ENCODE peak calls at places on chromosomes 5 and 9, in ten cellular contexts. Z is CD8-positive, alpha-beta memory T cell; P is testis; V is cardiac muscle cell; C is fibroblast of lung; G is tibial artery; U is right lobe of liver; S is psoas muscle; H is aorta; D is transverse colon. N is an unnamed sample.
A peak's percentile ranks its signal among the peaks of the same experiment; 100 is the strongest.

GRCh38 chr9:93058357-93059096 is at the start of gene SUSD3:
- DNase-seq in V (peak; percentile 73), P (peak; percentile 93), H (peak; percentile 80), S (peak; percentile 51), C (peak; percentile 38), D (peak; percentile 76), U (peak; percentile 90), G (peak; percentile 81), Z (peak; percentile 78), N (peak; percentile 73)

GRCh38 chr5:94440015-94440414 is 178.4 kb downstream of the KIAA0825 start:
- DNase-seq in V (no peak), U (no peak), H (no peak), G (no peak), D (no peak), S (no peak), P (no peak), C (peak; percentile 39), Z (no peak), N (no peak)

GRCh38 chr5:14870347-14871083 is 1.1 kb downstream of the ANKH start:
- DNase-seq in G (peak; percentile 67), P (no peak), V (no peak), Z (peak; percentile 79), U (peak; percentile 58), D (peak; percentile 69), H (peak; percentile 63), C (no peak), S (peak; percentile 20), N (peak; percentile 12)

GRCh38 chr5:25006734-25007133 is 362.0 kb upstream of the CDH10 start:
- DNase-seq in Z (no peak), G (no peak), C (peak; percentile 3), D (no peak), S (no peak), U (no peak), H (no peak), V (peak; percentile 52), P (no peak), N (peak; percentile 3)

GRCh38 chr5:6774673-6775327 is 61.6 kb downstream of the TENT4A start:
- DNase-seq in D (no peak), U (no peak), H (no peak), G (no peak), S (no peak), Z (no peak), C (no peak), V (no peak), P (no peak), N (no peak)

GRCh38 chr5:103362211-103362610 is 103.6 kb downstream of the MACIR start:
- DNase-seq in S (no peak), Z (no peak), G (no peak), V (no peak), C (peak; percentile 69), D (no peak), H (no peak), P (no peak), U (no peak), N (no peak)

GRCh38 chr9:76585487-76586459 is 126.8 kb downstream of the GCNT1 start:
- DNase-seq in U (no peak), H (no peak), Z (no peak), C (no peak), S (no peak), P (no peak), G (no peak), V (no peak), D (no peak), N (peak; percentile 36)

GRCh38 chr5:149227168-149227826 is 44.4 kb upstream of the AFAP1L1 start:
- DNase-seq in P (no peak), V (no peak), H (no peak), U (no peak), C (no peak), Z (no peak), D (no peak), S (no peak), G (no peak), N (no peak)

GRCh38 chr5:176889321-176890280 is 9.5 kb downstream of the HK3 start:
- DNase-seq in S (no peak), H (no peak), G (no peak), U (peak; percentile 39), D (peak; percentile 4), P (no peak), C (no peak), V (no peak), Z (no peak), N (no peak)

GRCh38 chr9:133340256-133340655 is 4.3 kb upstream of the SURF6 start:
- DNase-seq in Z (no peak), H (no peak), S (no peak), U (no peak), C (no peak), P (no peak), D (no peak), V (no peak), G (no peak), N (no peak)

DNA sequence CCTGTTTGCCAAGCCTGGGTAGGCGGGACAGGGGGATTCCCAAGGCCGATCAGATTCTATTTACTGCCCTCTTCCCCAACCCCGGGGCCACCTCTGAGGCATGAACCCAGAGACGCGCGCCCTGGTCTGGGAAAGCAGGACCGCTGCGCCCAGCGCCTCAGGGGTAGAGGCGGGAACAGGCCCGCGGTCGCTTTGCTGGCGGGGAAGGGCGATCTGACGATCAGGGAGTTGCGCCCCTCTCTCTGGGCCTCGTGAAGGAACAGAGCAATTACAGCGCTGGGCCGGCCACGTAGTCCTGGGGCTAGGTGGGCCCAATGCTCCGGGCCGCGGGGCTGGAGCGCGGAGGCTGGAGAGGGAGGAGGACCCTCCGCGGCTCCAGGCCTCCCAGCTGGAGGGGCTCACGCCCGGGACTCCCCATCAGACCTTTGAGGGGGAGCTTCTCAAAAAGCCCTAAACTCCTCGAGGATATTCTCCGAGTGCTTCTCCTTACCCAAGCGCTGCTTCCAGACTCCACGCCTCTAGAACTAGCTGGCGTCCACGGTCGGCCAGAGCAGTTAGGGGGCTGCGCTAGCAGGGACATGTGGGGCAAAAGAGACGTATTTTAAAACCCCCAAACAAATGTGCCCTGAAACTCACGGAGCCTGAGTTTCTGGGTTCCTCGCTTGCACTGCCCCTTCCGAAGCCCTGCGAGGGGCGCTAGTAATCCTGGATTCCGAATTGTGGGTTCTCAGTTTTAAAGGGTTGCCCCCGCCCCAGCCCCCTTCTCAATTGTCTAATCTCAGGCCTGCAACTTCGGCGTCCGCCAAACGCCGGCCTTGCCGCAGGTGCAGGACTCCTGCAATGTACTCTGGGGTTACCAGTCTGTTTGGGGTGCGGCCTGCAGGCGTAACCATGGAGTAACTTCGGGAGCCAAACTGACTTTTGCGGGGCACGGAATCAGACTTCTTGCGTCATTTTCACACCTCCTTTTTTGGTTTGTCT is 57.6 kb downstream of the TMEM174 start:
- DNase-seq in P (no peak), D (no peak), V (peak; percentile 17), Z (no peak), S (no peak), G (no peak), C (no peak), U (no peak), H (no peak), N (no peak)
- H3K27me3 ChIP-seq in P (no peaks in the 10 kb centered on the region), D (peaks cover 99% of the 10 kb centered on the region), V (peaks cover 100% of the 10 kb centered on the region), Z (peaks cover 52% of the 10 kb centered on the region), S (peaks cover 9% of the 10 kb centered on the region), G (peaks cover 64% of the 10 kb centered on the region), C (no peaks in the 10 kb centered on the region), U (no peaks in the 10 kb centered on the region), H (no peaks in the 10 kb centered on the region), N (no peaks in the 10 kb centered on the region)

DNA sequence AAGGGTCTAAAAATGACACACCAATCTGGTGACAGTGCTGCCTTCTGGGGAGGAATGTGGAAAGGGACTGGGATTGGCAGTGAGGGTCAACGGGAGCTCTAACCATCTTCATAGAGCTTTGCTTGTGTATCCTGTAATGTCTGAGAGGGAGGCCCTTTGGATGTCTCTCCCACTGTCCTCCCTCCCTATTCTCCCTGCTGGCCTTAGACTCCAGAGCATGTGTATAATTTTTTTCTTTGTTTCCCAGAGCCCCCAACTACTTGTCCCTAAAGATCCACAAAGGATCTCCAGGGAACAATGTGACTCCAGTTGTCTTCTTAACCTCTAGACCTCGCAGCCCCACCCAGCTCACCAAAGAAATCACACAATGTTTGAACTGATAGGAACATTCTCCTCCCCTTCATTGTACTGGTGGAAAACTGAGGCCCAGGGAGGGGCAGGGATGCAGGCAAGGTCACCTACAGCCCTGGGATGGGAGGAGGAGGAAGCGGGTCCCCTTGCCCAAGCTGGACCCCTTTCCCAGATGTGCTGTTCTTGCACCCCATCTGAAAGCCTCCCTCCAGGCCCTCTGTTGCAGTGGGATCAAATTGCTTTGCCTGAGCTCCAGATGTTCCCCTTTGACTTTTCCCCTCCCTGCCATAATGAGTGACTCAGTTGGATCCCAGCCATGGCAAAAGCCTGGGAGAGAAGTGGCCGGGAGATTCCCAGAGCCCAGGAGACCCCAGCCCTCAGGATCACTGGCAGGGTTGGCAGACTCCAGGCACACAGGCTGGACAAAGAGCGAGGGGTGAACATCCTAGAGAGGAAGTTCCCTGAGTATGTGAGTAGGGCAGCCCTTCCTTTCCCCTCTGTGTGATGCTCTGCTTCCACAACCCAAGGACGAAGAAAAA is 21.8 kb downstream of the SPARC start:
- DNase-seq in G (no peak), H (peak; percentile 69), P (no peak), S (peak; percentile 51), V (no peak), U (no peak), Z (no peak), C (peak; percentile 96), D (no peak), N (no peak)
- H3K4me1 ChIP-seq in G (peaks cover 53% of the 10 kb centered on the region), H (no peaks in the 10 kb centered on the region), P (peaks cover 54% of the 10 kb centered on the region), S (peaks cover 36% of the 10 kb centered on the region), V (no peaks in the 10 kb centered on the region), U (no peaks in the 10 kb centered on the region), Z (peaks cover 5% of the 10 kb centered on the region), C (peaks cover 62% of the 10 kb centered on the region), D (peaks cover 37% of the 10 kb centered on the region), N (peaks cover 25% of the 10 kb centered on the region)

GRCh38 chr9:18386091-18386490 is 87.9 kb upstream of the ADAMTSL1 start:
- DNase-seq in H (no peak), G (no peak), S (no peak), U (no peak), C (no peak), Z (no peak), V (no peak), D (no peak), P (no peak), N (no peak)
- H3K4me3 ChIP-seq in H (peak overlapping the region; percentile 18), G (no peak overlapping the region), S (no peak overlapping the region), U (no peak overlapping the region), C (no peak overlapping the region), Z (no peak overlapping the region), V (no peak overlapping the region), D (no peak overlapping the region), P (no peak overlapping the region), N (no peak overlapping the region)

GRCh38 chr5:135034186-135034962 is at the start of gene PITX1:
- DNase-seq in H (no peak), Z (no peak), C (peak; percentile 40), U (no peak), D (peak; percentile 65), V (peak; percentile 33), G (peak; percentile 91), S (peak; percentile 66), P (no peak), N (peak; percentile 88)

GRCh38 chr5:135034963-135035677 is 1.1 kb upstream of the PITX1 start:
- DNase-seq in P (no peak), U (no peak), Z (no peak), C (no peak), V (no peak), H (no peak), G (no peak), D (no peak), S (no peak), N (no peak)

GRCh38 chr5:135033866-135034185 is 202 bp downstream of the PITX1 start:
- DNase-seq in Z (no peak), U (no peak), V (peak; percentile 44), G (no peak), D (no peak), P (no peak), C (no peak), S (no peak), H (no peak), N (no peak)

GRCh38 chr5:135036405-135036804 is 2.4 kb upstream of the PITX1 start:
- DNase-seq in D (no peak), G (no peak), H (no peak), P (no peak), Z (no peak), V (no peak), C (no peak), U (no peak), S (no peak), N (no peak)

GRCh38 chr5:135035678-135036030 is 1.6 kb upstream of the PITX1 start:
- DNase-seq in C (no peak), P (no peak), S (no peak), Z (no peak), V (no peak), U (no peak), G (no peak), D (no peak), H (no peak), N (no peak)
- H3K27me3 ChIP-seq in C (peaks cover 70% of the 10 kb centered on the region), P (no peaks in the 10 kb centered on the region), S (no peaks in the 10 kb centered on the region), Z (peaks cover 28% of the 10 kb centered on the region), V (peaks cover 100% of the 10 kb centered on the region), U (peaks cover 34% of the 10 kb centered on the region), G (peaks cover 48% of the 10 kb centered on the region), D (peaks cover 100% of the 10 kb centered on the region), H (no peaks in the 10 kb centered on the region), N (no peaks in the 10 kb centered on the region)

N was measured in Caco-2.